ENCODE peak calls at places on chromosomes 2 and 18, in ten cellular contexts. One of them, this sample, is unnamed.
A peak's percentile ranks its signal among the peaks of the same experiment; 100 is the strongest.

GRCh38 chr2:31196622-31197021 is 20.7 kb downstream of the CAPN14 start:
- DNase-seq in left ventricle myocardium superior: no peak
- DNase-seq in AG04450: no peak
- DNase-seq in Kasumi-1: no peak
- DNase-seq in pancreas: no peak
- DNase-seq in left cardiac atrium: no peak
- DNase-seq in posterior cingulate gyrus: no peak
- DNase-seq in cardiac muscle cell: no peak
- DNase-seq in stimulated activated naive CD8-positive, alpha-beta T cell treated with anti-CD3 and anti-CD28 coated beads, Interleukin-15, Interleukin-2, amounts not matched to agents 100 U/mL and 50 U/mL, for 24 hours: no peak
- DNase-seq in stimulated activated CD4-positive, alpha-beta T cell treated with anti-CD3 and anti-CD28 coated beads, Interleukin-2, amount 100 ng/mL, for 24 hours: no peak
- DNase-seq in this sample: no peak

GRCh38 chr2:145652051-145652450 is 1132.1 kb upstream of the ZEB2 start:
- DNase-seq in AG04450: no peak
- DNase-seq in Kasumi-1: no peak
- DNase-seq in cardiac muscle cell: peak; percentile 45
- DNase-seq in pancreas: no peak
- DNase-seq in stimulated activated CD4-positive, alpha-beta T cell treated with anti-CD3 and anti-CD28 coated beads, Interleukin-2, amount 100 ng/mL, for 24 hours: no peak
- DNase-seq in left ventricle myocardium superior: no peak
- DNase-seq in stimulated activated naive CD8-positive, alpha-beta T cell treated with anti-CD3 and anti-CD28 coated beads, Interleukin-15, Interleukin-2, amounts not matched to agents 100 U/mL and 50 U/mL, for 24 hours: no peak
- DNase-seq in posterior cingulate gyrus: no peak
- DNase-seq in left cardiac atrium: no peak
- DNase-seq in this sample: no peak

GRCh38 chr2:47631840-47632398 is 151.0 kb upstream of the MSH6 start:
- DNase-seq in Kasumi-1: peak; percentile 20
- DNase-seq in left cardiac atrium: no peak
- DNase-seq in stimulated activated naive CD8-positive, alpha-beta T cell treated with anti-CD3 and anti-CD28 coated beads, Interleukin-15, Interleukin-2, amounts not matched to agents 100 U/mL and 50 U/mL, for 24 hours: no peak
- DNase-seq in left ventricle myocardium superior: no peak
- DNase-seq in stimulated activated CD4-positive, alpha-beta T cell treated with anti-CD3 and anti-CD28 coated beads, Interleukin-2, amount 100 ng/mL, for 24 hours: no peak
- DNase-seq in cardiac muscle cell: peak; percentile 66
- DNase-seq in AG04450: no peak
- DNase-seq in posterior cingulate gyrus: peak; percentile 57
- DNase-seq in pancreas: no peak
- DNase-seq in this sample: no peak

GRCh38 chr2:42095923-42096408 is 48.1 kb downstream of the PKDCC start:
- DNase-seq in posterior cingulate gyrus: peak; percentile 79
- DNase-seq in stimulated activated naive CD8-positive, alpha-beta T cell treated with anti-CD3 and anti-CD28 coated beads, Interleukin-15, Interleukin-2, amounts not matched to agents 100 U/mL and 50 U/mL, for 24 hours: peak; percentile 74
- DNase-seq in left ventricle myocardium superior: peak; percentile 81
- DNase-seq in left cardiac atrium: peak; percentile 82
- DNase-seq in pancreas: peak; percentile 86
- DNase-seq in Kasumi-1: peak; percentile 44
- DNase-seq in cardiac muscle cell: peak; percentile 87
- DNase-seq in AG04450: peak; percentile 61
- DNase-seq in stimulated activated CD4-positive, alpha-beta T cell treated with anti-CD3 and anti-CD28 coated beads, Interleukin-2, amount 100 ng/mL, for 24 hours: peak; percentile 78
- DNase-seq in this sample: peak; percentile 75

GRCh38 chr2:43009448-43009847 is 217.0 kb downstream of the ZFP36L2 start:
- DNase-seq in cardiac muscle cell: no peak
- DNase-seq in stimulated activated naive CD8-positive, alpha-beta T cell treated with anti-CD3 and anti-CD28 coated beads, Interleukin-15, Interleukin-2, amounts not matched to agents 100 U/mL and 50 U/mL, for 24 hours: no peak
- DNase-seq in AG04450: no peak
- DNase-seq in left ventricle myocardium superior: no peak
- DNase-seq in Kasumi-1: no peak
- DNase-seq in posterior cingulate gyrus: no peak
- DNase-seq in pancreas: no peak
- DNase-seq in stimulated activated CD4-positive, alpha-beta T cell treated with anti-CD3 and anti-CD28 coated beads, Interleukin-2, amount 100 ng/mL, for 24 hours: no peak
- DNase-seq in left cardiac atrium: no peak
- DNase-seq in this sample: no peak

GRCh38 chr2:176583530-176584101 is 314.4 kb downstream of the MTX2 start:
- DNase-seq in pancreas: no peak
- DNase-seq in stimulated activated naive CD8-positive, alpha-beta T cell treated with anti-CD3 and anti-CD28 coated beads, Interleukin-15, Interleukin-2, amounts not matched to agents 100 U/mL and 50 U/mL, for 24 hours: no peak
- DNase-seq in Kasumi-1: no peak
- DNase-seq in stimulated activated CD4-positive, alpha-beta T cell treated with anti-CD3 and anti-CD28 coated beads, Interleukin-2, amount 100 ng/mL, for 24 hours: no peak
- DNase-seq in left cardiac atrium: peak; percentile 18
- DNase-seq in posterior cingulate gyrus: no peak
- DNase-seq in AG04450: no peak
- DNase-seq in left ventricle myocardium superior: no peak
- DNase-seq in cardiac muscle cell: no peak
- DNase-seq in this sample: no peak

GRCh38 chr2:69077224-69077953 is 64.4 kb downstream of the ANTXR1 start:
- DNase-seq in stimulated activated naive CD8-positive, alpha-beta T cell treated with anti-CD3 and anti-CD28 coated beads, Interleukin-15, Interleukin-2, amounts not matched to agents 100 U/mL and 50 U/mL, for 24 hours: no peak
- DNase-seq in pancreas: no peak
- DNase-seq in posterior cingulate gyrus: no peak
- DNase-seq in left cardiac atrium: no peak
- DNase-seq in stimulated activated CD4-positive, alpha-beta T cell treated with anti-CD3 and anti-CD28 coated beads, Interleukin-2, amount 100 ng/mL, for 24 hours: no peak
- DNase-seq in AG04450: no peak
- DNase-seq in left ventricle myocardium superior: no peak
- DNase-seq in Kasumi-1: no peak
- DNase-seq in cardiac muscle cell: no peak
- DNase-seq in this sample: no peak

GRCh38 chr2:237132799-237133198 is 47.1 kb downstream of the COPS8 start:
- DNase-seq in left ventricle myocardium superior: no peak
- DNase-seq in pancreas: no peak
- DNase-seq in AG04450: no peak
- DNase-seq in posterior cingulate gyrus: no peak
- DNase-seq in Kasumi-1: no peak
- DNase-seq in cardiac muscle cell: no peak
- DNase-seq in left cardiac atrium: no peak
- DNase-seq in stimulated activated naive CD8-positive, alpha-beta T cell treated with anti-CD3 and anti-CD28 coated beads, Interleukin-15, Interleukin-2, amounts not matched to agents 100 U/mL and 50 U/mL, for 24 hours: no peak
- DNase-seq in stimulated activated CD4-positive, alpha-beta T cell treated with anti-CD3 and anti-CD28 coated beads, Interleukin-2, amount 100 ng/mL, for 24 hours: no peak
- DNase-seq in this sample: no peak

GRCh38 chr2:42443980-42444379 is 49.8 kb downstream of the KCNG3 start:
- DNase-seq in posterior cingulate gyrus: no peak
- DNase-seq in pancreas: no peak
- DNase-seq in cardiac muscle cell: no peak
- DNase-seq in Kasumi-1: no peak
- DNase-seq in stimulated activated naive CD8-positive, alpha-beta T cell treated with anti-CD3 and anti-CD28 coated beads, Interleukin-15, Interleukin-2, amounts not matched to agents 100 U/mL and 50 U/mL, for 24 hours: no peak
- DNase-seq in left cardiac atrium: no peak
- DNase-seq in left ventricle myocardium superior: no peak
- DNase-seq in AG04450: no peak
- DNase-seq in stimulated activated CD4-positive, alpha-beta T cell treated with anti-CD3 and anti-CD28 coated beads, Interleukin-2, amount 100 ng/mL, for 24 hours: no peak
- DNase-seq in this sample: no peak

GRCh38 chr18:64810354-64810753 is 661.5 kb upstream of the LINC00305 start:
- DNase-seq in AG04450: no peak
- DNase-seq in cardiac muscle cell: no peak
- DNase-seq in left cardiac atrium: no peak
- DNase-seq in stimulated activated naive CD8-positive, alpha-beta T cell treated with anti-CD3 and anti-CD28 coated beads, Interleukin-15, Interleukin-2, amounts not matched to agents 100 U/mL and 50 U/mL, for 24 hours: no peak
- DNase-seq in pancreas: no peak
- DNase-seq in posterior cingulate gyrus: no peak
- DNase-seq in stimulated activated CD4-positive, alpha-beta T cell treated with anti-CD3 and anti-CD28 coated beads, Interleukin-2, amount 100 ng/mL, for 24 hours: no peak
- DNase-seq in left ventricle myocardium superior: no peak
- DNase-seq in Kasumi-1: no peak
- DNase-seq in this sample: no peak

GRCh38 chr18:42765225-42765624 is 350.3 kb downstream of the RIT2 start:
- DNase-seq in posterior cingulate gyrus: no peak
- DNase-seq in left ventricle myocardium superior: no peak
- DNase-seq in cardiac muscle cell: no peak
- DNase-seq in stimulated activated CD4-positive, alpha-beta T cell treated with anti-CD3 and anti-CD28 coated beads, Interleukin-2, amount 100 ng/mL, for 24 hours: no peak
- DNase-seq in pancreas: no peak
- DNase-seq in Kasumi-1: no peak
- DNase-seq in AG04450: no peak
- DNase-seq in stimulated activated naive CD8-positive, alpha-beta T cell treated with anti-CD3 and anti-CD28 coated beads, Interleukin-15, Interleukin-2, amounts not matched to agents 100 U/mL and 50 U/mL, for 24 hours: no peak
- DNase-seq in left cardiac atrium: no peak
- DNase-seq in this sample: no peak

GRCh38 chr18:23743733-23744333 is 54.6 kb downstream of the LAMA3 start:
- DNase-seq in cardiac muscle cell: no peak
- DNase-seq in pancreas: no peak
- DNase-seq in stimulated activated CD4-positive, alpha-beta T cell treated with anti-CD3 and anti-CD28 coated beads, Interleukin-2, amount 100 ng/mL, for 24 hours: no peak
- DNase-seq in left ventricle myocardium superior: no peak
- DNase-seq in AG04450: no peak
- DNase-seq in posterior cingulate gyrus: no peak
- DNase-seq in left cardiac atrium: no peak
- DNase-seq in stimulated activated naive CD8-positive, alpha-beta T cell treated with anti-CD3 and anti-CD28 coated beads, Interleukin-15, Interleukin-2, amounts not matched to agents 100 U/mL and 50 U/mL, for 24 hours: no peak
- DNase-seq in Kasumi-1: no peak
- DNase-seq in this sample: no peak

GRCh38 chr2:134917219-134917957 is 1.2 kb upstream of the CCNT2 start:
- DNase-seq in cardiac muscle cell: no peak
- DNase-seq in posterior cingulate gyrus: no peak
- DNase-seq in AG04450: no peak
- DNase-seq in stimulated activated naive CD8-positive, alpha-beta T cell treated with anti-CD3 and anti-CD28 coated beads, Interleukin-15, Interleukin-2, amounts not matched to agents 100 U/mL and 50 U/mL, for 24 hours: peak; percentile 21
- DNase-seq in Kasumi-1: peak; percentile 18
- DNase-seq in left cardiac atrium: peak; percentile 29
- DNase-seq in left ventricle myocardium superior: peak; percentile 36
- DNase-seq in stimulated activated CD4-positive, alpha-beta T cell treated with anti-CD3 and anti-CD28 coated beads, Interleukin-2, amount 100 ng/mL, for 24 hours: peak; percentile 15
- DNase-seq in pancreas: peak; percentile 55
- DNase-seq in this sample: no peak

GRCh38 chr2:43542285-43542933 is 53.4 kb downstream of the THADA start:
- DNase-seq in pancreas: no peak
- DNase-seq in stimulated activated CD4-positive, alpha-beta T cell treated with anti-CD3 and anti-CD28 coated beads, Interleukin-2, amount 100 ng/mL, for 24 hours: no peak
- DNase-seq in posterior cingulate gyrus: no peak
- DNase-seq in AG04450: no peak
- DNase-seq in stimulated activated naive CD8-positive, alpha-beta T cell treated with anti-CD3 and anti-CD28 coated beads, Interleukin-15, Interleukin-2, amounts not matched to agents 100 U/mL and 50 U/mL, for 24 hours: no peak
- DNase-seq in left cardiac atrium: no peak
- DNase-seq in cardiac muscle cell: peak; percentile 71
- DNase-seq in Kasumi-1: peak; percentile 55
- DNase-seq in left ventricle myocardium superior: no peak
- DNase-seq in this sample: peak; percentile 50

GRCh38 chr2:177422271-177422670 is 29.7 kb downstream of the AGPS start:
- DNase-seq in Kasumi-1: no peak
- DNase-seq in stimulated activated CD4-positive, alpha-beta T cell treated with anti-CD3 and anti-CD28 coated beads, Interleukin-2, amount 100 ng/mL, for 24 hours: no peak
- DNase-seq in pancreas: no peak
- DNase-seq in left cardiac atrium: no peak
- DNase-seq in AG04450: no peak
- DNase-seq in stimulated activated naive CD8-positive, alpha-beta T cell treated with anti-CD3 and anti-CD28 coated beads, Interleukin-15, Interleukin-2, amounts not matched to agents 100 U/mL and 50 U/mL, for 24 hours: no peak
- DNase-seq in posterior cingulate gyrus: no peak
- DNase-seq in cardiac muscle cell: no peak
- DNase-seq in left ventricle myocardium superior: no peak
- DNase-seq in this sample: no peak

GRCh38 chr18:77054606-77055428 is 77.8 kb downstream of the MBP start:
- DNase-seq in posterior cingulate gyrus: peak; percentile 91
- DNase-seq in left ventricle myocardium superior: peak; percentile 93
- DNase-seq in Kasumi-1: peak; percentile 98
- DNase-seq in left cardiac atrium: peak; percentile 88
- DNase-seq in cardiac muscle cell: peak; percentile 96
- DNase-seq in stimulated activated naive CD8-positive, alpha-beta T cell treated with anti-CD3 and anti-CD28 coated beads, Interleukin-15, Interleukin-2, amounts not matched to agents 100 U/mL and 50 U/mL, for 24 hours: peak; percentile 82
- DNase-seq in pancreas: peak; percentile 72
- DNase-seq in stimulated activated CD4-positive, alpha-beta T cell treated with anti-CD3 and anti-CD28 coated beads, Interleukin-2, amount 100 ng/mL, for 24 hours: peak; percentile 80
- DNase-seq in AG04450: peak; percentile 71
- DNase-seq in this sample: peak; percentile 69

GRCh38 chr2:239341840-239342239 is 59.0 kb downstream of the HDAC4 start:
- DNase-seq in Kasumi-1: no peak
- DNase-seq in left ventricle myocardium superior: no peak
- DNase-seq in cardiac muscle cell: no peak
- DNase-seq in stimulated activated naive CD8-positive, alpha-beta T cell treated with anti-CD3 and anti-CD28 coated beads, Interleukin-15, Interleukin-2, amounts not matched to agents 100 U/mL and 50 U/mL, for 24 hours: no peak
- DNase-seq in left cardiac atrium: no peak
- DNase-seq in AG04450: no peak
- DNase-seq in posterior cingulate gyrus: no peak
- DNase-seq in stimulated activated CD4-positive, alpha-beta T cell treated with anti-CD3 and anti-CD28 coated beads, Interleukin-2, amount 100 ng/mL, for 24 hours: no peak
- DNase-seq in pancreas: no peak
- DNase-seq in this sample: no peak

This sample was measured in fibroblast of the conjunctiva.